ENCODE peak calls at places on chromosomes 3 and 15, in eight cellular contexts. M is breast epithelium, R is GM12878, X is neural progenitor cell, I is left ventricle myocardium inferior, E is pancreas, A is right cardiac atrium, Q is GM23248. Z is an unnamed sample.

GRCh38 chr3:112496368-112497067 is 2.8 kb downstream of the BTLA start:
- DNase-seq in M (no peak), R (no peak), X (no peak), I (no peak), E (no peak), A (no peak), Q (no peak), Z (no peak)

GRCh38 chr3:12898980-12899755 is 57.8 kb upstream of the RPL32 start:
- DNase-seq in M (no peak), R (no peak), X (no peak), I (no peak), E (no peak), A (no peak), Q (no peak), Z (no peak)

GRCh38 chr3:147410518-147411234 is 1.5 kb downstream of the ZIC1 start:
- DNase-seq in M (no peak), R (no peak), X (peak), I (no peak), E (no peak), A (no peak), Q (peak), Z (no peak)

GRCh38 chr3:69729350-69729919 is 9.8 kb upstream of the MITF start:
- DNase-seq in M (no peak), R (no peak), X (no peak), I (no peak), E (no peak), A (no peak), Q (no peak), Z (no peak)

GRCh38 chr3:14507345-14507741 is 32.8 kb downstream of the GRIP2 start:
- DNase-seq in M (peak), R (no peak), X (no peak), I (no peak), E (no peak), A (peak), Q (no peak), Z (no peak)

GRCh38 chr3:138344754-138345153 is 3.6 kb upstream of the MRAS start:
- DNase-seq in M (no peak), R (no peak), X (no peak), I (no peak), E (no peak), A (no peak), Q (no peak), Z (no peak)

GRCh38 chr3:194979173-194979572 is 291.8 kb downstream of the XXYLT1 start:
- DNase-seq in M (no peak), R (no peak), X (no peak), I (no peak), E (no peak), A (no peak), Q (no peak), Z (no peak)

GRCh38 chr15:42094512-42094963 is at the start of gene PLA2G4D:
- DNase-seq in M (no peak), R (no peak), X (no peak), I (no peak), E (no peak), A (no peak), Q (no peak), Z (no peak)

GRCh38 chr3:198113219-198114053 is 153.4 kb downstream of the LMLN start:
- DNase-seq in M (no peak), R (no peak), X (peak), I (no peak), E (no peak), A (peak), Q (peak), Z (no peak)

GRCh38 chr15:67416891-67417290 is 104.0 kb upstream of the C15orf61 start:
- DNase-seq in M (no peak), R (no peak), X (no peak), I (no peak), E (no peak), A (no peak), Q (no peak), Z (no peak)

GRCh38 chr3:96354742-96355141 is 459.7 kb upstream of the EPHA6 start:
- DNase-seq in M (no peak), R (no peak), X (no peak), I (no peak), E (no peak), A (no peak), Q (no peak), Z (no peak)

GRCh38 chr3:159775372-159775961 is 213.2 kb upstream of the IL12A start:
- DNase-seq in M (no peak), R (no peak), X (peak), I (peak), E (no peak), A (peak), Q (peak), Z (no peak)
- H3K27ac ChIP-seq in M (peak), R (no peak), X (peak), I (peak), E (no peak), A (peak), Q (peak), Z (no peak)

GRCh38 chr3:82054849-82055248 is 293.4 kb upstream of the GBE1 start:
- DNase-seq in M (no peak), R (no peak), X (no peak), I (no peak), E (no peak), A (no peak), Q (no peak), Z (no peak)
- H3K4me3 ChIP-seq in M (no peak), R (no peak), X (no peak), I (no peak), E (no peak), A (no peak), Q (no peak), Z (no peak)

GRCh38 chr3:172209333-172210321 is 170.2 kb downstream of the FNDC3B start:
- DNase-seq in M (no peak), R (no peak), X (no peak), I (peak), E (peak), A (peak), Q (no peak), Z (no peak)
- H3K27ac ChIP-seq in M (peak), R (no peak), X (no peak), I (peak), E (no peak), A (peak), Q (peak), Z (no peak)

GRCh38 chr3:50390523-50391177 is 31.3 kb upstream of the TMEM115 start:
- DNase-seq in M (no peak), R (no peak), X (no peak), I (peak), E (peak), A (peak), Q (no peak), Z (no peak)
- H3K4me3 ChIP-seq in M (no peak), R (no peak), X (no peak), I (no peak), E (no peak), A (no peak), Q (no peak), Z (no peak)

DNA sequence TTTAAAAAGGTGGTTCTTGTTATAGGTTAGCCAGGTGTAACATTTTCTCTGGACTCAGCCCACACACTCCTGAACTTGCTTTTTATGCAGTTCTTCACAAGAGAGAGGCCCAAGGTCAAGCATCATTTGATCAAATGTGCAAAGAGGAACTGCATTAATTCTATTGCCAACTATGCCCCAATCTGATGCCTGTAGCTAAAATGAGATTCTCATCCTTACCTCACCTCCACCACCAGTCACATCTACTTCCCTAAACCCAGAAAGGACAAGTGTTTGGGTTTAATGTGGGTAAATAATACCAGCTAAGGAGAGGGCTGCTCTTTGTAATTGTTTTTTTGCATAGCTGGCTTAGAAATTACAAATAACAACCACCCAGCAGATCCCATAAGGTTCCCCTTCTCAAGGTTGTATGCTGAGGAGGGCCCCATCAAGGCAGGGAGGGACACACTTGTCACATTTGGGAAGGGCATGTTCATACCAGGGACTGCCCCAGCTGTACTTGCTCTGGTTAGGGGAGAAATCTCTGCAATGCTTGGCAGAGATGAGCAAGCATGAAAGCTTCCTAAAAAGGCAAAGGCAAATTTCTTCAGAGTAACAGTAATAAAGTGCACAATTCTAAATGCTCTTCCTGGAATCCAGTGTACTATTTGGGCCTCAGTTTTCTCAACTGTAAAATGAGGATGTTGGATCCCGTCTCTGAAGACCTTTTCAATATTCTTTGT is 76.2 kb downstream of the TGFBR2 start:
- DNase-seq in M (no peak), R (no peak), X (no peak), I (no peak), E (no peak), A (no peak), Q (peak), Z (no peak)
- H3K27ac ChIP-seq in M (peak), R (no peak), X (no peak), I (peak), E (no peak), A (peak), Q (peak), Z (no peak)

GRCh38 chr15:69275933-69276565 is 22.7 kb upstream of the PAQR5 start:
- DNase-seq in M (no peak), R (no peak), X (no peak), I (no peak), E (no peak), A (no peak), Q (no peak), Z (no peak)
- H3K4me3 ChIP-seq in M (no peak), R (no peak), X (no peak), I (no peak), E (no peak), A (no peak), Q (no peak), Z (no peak)

GRCh38 chr3:171807129-171807675 is 3.1 kb downstream of the PLD1 start:
- DNase-seq in M (no peak), R (no peak), X (no peak), I (no peak), E (no peak), A (no peak), Q (no peak), Z (no peak)
- H3K27ac ChIP-seq in M (peak), R (peak), X (no peak), I (peak), E (no peak), A (no peak), Q (no peak), Z (no peak)

GRCh38 chr3:71785594-71786472 is 885 bp upstream of the PROK2 start:
- DNase-seq in M (no peak), R (no peak), X (no peak), I (no peak), E (no peak), A (no peak), Q (peak), Z (no peak)
- H3K4me3 ChIP-seq in M (peak), R (no peak), X (peak), I (peak), E (no peak), A (peak), Q (peak), Z (peak)

GRCh38 chr3:188323067-188323842 is 169.3 kb downstream of the LPP start:
- DNase-seq in M (no peak), R (no peak), X (no peak), I (no peak), E (no peak), A (no peak), Q (no peak), Z (no peak)
- H3K27ac ChIP-seq in M (no peak), R (no peak), X (no peak), I (peak), E (no peak), A (no peak), Q (no peak), Z (no peak)

Z was measured in iPS DF 6.9.